ENCODE peak calls at places on chromosome 7, in six cellular contexts. One of them, this sample, is unnamed. For H3K4me1, the result is how much of the 10 kb centered on the place peaks cover.

GRCh38 chr7:136062625-136063336 is 85.6 kb upstream of the MTPN start:
- DNase-seq in Peyer's patch: no peak
- DNase-seq in GM23248: no peak
- DNase-seq in small intestine: no peak
- DNase-seq in adrenal gland: no peak
- DNase-seq in stomach: no peak
- DNase-seq in this sample: no peak

GRCh38 chr7:74307738-74308505 is 18.7 kb downstream of the CLIP2 start:
- DNase-seq in Peyer's patch: no peak
- DNase-seq in GM23248: no peak
- DNase-seq in small intestine: no peak
- DNase-seq in adrenal gland: no peak
- DNase-seq in stomach: peak
- DNase-seq in this sample: no peak

GRCh38 chr7:4249241-4249640 is 432.9 kb upstream of the FOXK1 start:
- DNase-seq in Peyer's patch: no peak
- DNase-seq in GM23248: no peak
- DNase-seq in small intestine: no peak
- DNase-seq in adrenal gland: no peak
- DNase-seq in stomach: no peak
- DNase-seq in this sample: peak

GRCh38 chr7:101714097-101714496 is 85.0 kb upstream of the MYL10 start:
- DNase-seq in Peyer's patch: no peak
- DNase-seq in GM23248: no peak
- DNase-seq in small intestine: no peak
- DNase-seq in adrenal gland: no peak
- DNase-seq in stomach: no peak
- DNase-seq in this sample: no peak

GRCh38 chr7:130491841-130492518 is at the start of gene MEST:
- DNase-seq in Peyer's patch: no peak
- DNase-seq in GM23248: peak
- DNase-seq in small intestine: no peak
- DNase-seq in adrenal gland: no peak
- DNase-seq in stomach: no peak
- DNase-seq in this sample: peak

GRCh38 chr7:74059681-74060588 is 23.7 kb upstream of the LIMK1 start:
- DNase-seq in Peyer's patch: peak
- DNase-seq in GM23248: no peak
- DNase-seq in small intestine: peak
- DNase-seq in adrenal gland: no peak
- DNase-seq in stomach: peak
- DNase-seq in this sample: no peak

GRCh38 chr7:2181077-2181854 is 51.5 kb downstream of the MAD1L1 start:
- DNase-seq in Peyer's patch: no peak
- DNase-seq in GM23248: peak
- DNase-seq in small intestine: no peak
- DNase-seq in adrenal gland: no peak
- DNase-seq in stomach: no peak
- DNase-seq in this sample: no peak

GRCh38 chr7:127715272-127715671 is 63.3 kb downstream of the SND1 start:
- DNase-seq in Peyer's patch: no peak
- DNase-seq in GM23248: no peak
- DNase-seq in small intestine: no peak
- DNase-seq in adrenal gland: no peak
- DNase-seq in stomach: no peak
- DNase-seq in this sample: no peak

GRCh38 chr7:96410440-96410839 is 88.5 kb upstream of the SLC25A13 start:
- DNase-seq in Peyer's patch: no peak
- DNase-seq in GM23248: no peak
- DNase-seq in small intestine: no peak
- DNase-seq in adrenal gland: no peak
- DNase-seq in stomach: no peak
- DNase-seq in this sample: no peak

DNA sequence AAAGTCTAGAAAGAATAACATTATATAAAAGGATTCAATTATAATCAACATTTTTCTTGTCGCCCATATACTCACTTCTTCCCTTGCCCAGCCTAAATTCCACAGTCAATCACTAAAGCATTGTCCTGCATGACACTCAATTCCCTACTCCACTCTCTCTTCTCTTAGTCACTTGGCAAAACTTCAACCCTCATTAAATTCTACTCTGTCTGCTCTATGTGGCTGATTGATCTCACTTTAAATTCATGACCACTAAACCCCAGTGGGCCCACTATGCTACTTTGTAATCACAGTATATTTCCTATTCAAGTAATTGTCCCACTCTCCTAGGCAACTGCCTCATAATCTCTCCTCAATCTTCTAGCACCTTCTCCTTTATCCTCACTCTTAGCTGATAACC is 54.1 kb downstream of the MTERF1 start:
- DNase-seq in Peyer's patch: no peak
- DNase-seq in GM23248: peak
- DNase-seq in small intestine: no peak
- DNase-seq in adrenal gland: no peak
- DNase-seq in stomach: no peak
- DNase-seq in this sample: no peak
- H3K4me3 ChIP-seq in Peyer's patch: no peak
- H3K4me3 ChIP-seq in GM23248: no peak
- H3K4me3 ChIP-seq in small intestine: no peak
- H3K4me3 ChIP-seq in adrenal gland: no peak
- H3K4me3 ChIP-seq in stomach: no peak
- H3K4me3 ChIP-seq in this sample: no peak

DNA sequence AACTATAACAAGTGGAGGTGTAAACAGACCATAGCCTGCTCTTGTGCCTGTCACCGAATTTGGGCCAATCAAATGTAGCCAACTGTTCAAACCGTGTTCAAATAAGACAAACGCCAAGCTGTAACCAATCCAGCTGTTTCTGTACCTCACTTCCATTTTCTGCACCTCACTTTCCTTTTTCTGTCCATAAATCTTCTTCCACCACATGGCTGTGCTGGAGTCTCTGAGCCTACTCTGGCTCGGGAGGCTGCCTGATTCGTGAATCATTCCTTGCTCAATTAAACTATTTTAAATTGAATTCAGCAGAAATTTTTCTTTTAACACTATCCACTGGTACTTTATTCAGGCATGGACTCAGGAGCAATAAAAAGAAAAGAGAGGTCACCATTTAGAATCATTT is 29.9 kb upstream of the COL1A2 start:
- DNase-seq in Peyer's patch: no peak
- DNase-seq in GM23248: peak
- DNase-seq in small intestine: no peak
- DNase-seq in adrenal gland: no peak
- DNase-seq in stomach: no peak
- DNase-seq in this sample: no peak
- H3K4me1 ChIP-seq in Peyer's patch: under half
- H3K4me1 ChIP-seq in GM23248: half or more
- H3K4me1 ChIP-seq in small intestine: under half
- H3K4me1 ChIP-seq in adrenal gland: under half
- H3K4me1 ChIP-seq in stomach: under half
- H3K4me1 ChIP-seq in this sample: under half

DNA sequence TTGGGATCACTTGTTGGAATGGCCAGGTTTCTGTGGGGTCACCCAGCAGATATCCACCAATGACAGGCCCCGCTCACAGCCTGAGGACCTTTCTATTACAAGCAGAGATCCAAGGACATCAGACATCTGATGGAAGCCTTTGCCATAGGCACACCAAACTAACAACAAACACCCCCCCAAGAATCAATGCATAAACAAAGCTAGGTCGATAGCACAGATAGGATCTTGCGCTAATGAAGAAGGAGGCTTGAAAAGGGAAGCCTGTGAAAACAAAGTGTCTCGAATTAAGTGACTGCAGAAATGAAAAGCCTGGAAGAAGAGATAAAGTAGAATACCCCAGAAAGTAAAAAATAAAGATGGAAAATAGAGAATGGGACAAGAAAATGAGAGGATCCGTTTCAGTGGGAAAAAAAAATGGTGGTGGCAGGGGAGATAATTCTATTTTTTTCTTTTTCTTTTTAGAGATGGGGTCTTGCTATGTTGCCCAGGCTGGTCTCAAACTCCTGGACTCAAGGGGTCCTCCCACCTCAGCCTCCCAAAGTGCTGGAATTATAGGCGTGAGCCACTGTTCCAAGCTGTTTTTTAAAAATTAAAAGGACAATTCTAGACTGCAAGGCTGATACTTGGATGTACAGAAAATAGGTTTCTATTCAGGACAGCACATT is 26.3 kb upstream of the SMURF1 start:
- DNase-seq in Peyer's patch: no peak
- DNase-seq in GM23248: no peak
- DNase-seq in small intestine: no peak
- DNase-seq in adrenal gland: no peak
- DNase-seq in stomach: no peak
- DNase-seq in this sample: no peak
- H3K4me3 ChIP-seq in Peyer's patch: no peak
- H3K4me3 ChIP-seq in GM23248: no peak
- H3K4me3 ChIP-seq in small intestine: no peak
- H3K4me3 ChIP-seq in adrenal gland: no peak
- H3K4me3 ChIP-seq in stomach: no peak
- H3K4me3 ChIP-seq in this sample: no peak

GRCh38 chr7:7922684-7923385 is 45.8 kb upstream of the GLCCI1 start:
- DNase-seq in Peyer's patch: no peak
- DNase-seq in GM23248: no peak
- DNase-seq in small intestine: peak
- DNase-seq in adrenal gland: no peak
- DNase-seq in stomach: no peak
- DNase-seq in this sample: no peak
- H3K4me1 ChIP-seq in Peyer's patch: under half
- H3K4me1 ChIP-seq in GM23248: under half
- H3K4me1 ChIP-seq in small intestine: under half
- H3K4me1 ChIP-seq in adrenal gland: under half
- H3K4me1 ChIP-seq in stomach: under half
- H3K4me1 ChIP-seq in this sample: under half

DNA sequence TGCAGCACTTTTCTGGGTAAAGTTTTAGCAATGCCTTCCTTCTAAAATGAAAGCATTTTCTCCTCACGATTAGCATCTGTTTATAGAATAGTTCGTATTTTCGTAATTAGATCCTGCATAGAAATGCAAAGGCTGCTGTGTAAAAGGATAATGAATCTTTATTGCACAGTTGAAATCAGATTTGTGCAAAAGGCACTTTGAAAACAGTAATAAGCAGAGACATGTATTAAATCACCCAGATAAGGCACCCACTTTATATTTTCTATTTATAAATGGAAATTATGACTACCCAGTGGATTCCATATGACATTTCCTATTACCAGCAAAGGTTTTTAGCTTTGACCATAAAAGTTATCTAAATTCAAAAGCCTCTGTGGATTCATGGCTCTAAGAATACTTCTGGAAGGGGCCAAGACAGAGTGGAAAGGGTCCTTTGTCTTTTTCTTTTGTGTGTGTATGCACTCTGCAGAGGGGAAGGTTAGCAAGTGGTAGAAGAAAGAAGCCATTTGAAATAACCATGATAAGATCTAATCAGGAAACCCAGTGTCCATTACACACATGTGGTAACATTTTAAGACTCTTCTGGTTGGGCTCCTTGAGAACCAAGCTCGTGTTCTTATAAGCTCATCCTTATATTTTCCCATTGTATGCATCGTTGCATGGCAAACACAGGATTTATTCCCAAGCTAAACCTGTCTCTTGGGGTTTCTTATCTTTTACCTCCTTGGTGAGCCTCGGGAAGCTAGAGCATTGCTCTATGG is 612.1 kb downstream of the AUTS2 start:
- DNase-seq in Peyer's patch: no peak
- DNase-seq in GM23248: no peak
- DNase-seq in small intestine: no peak
- DNase-seq in adrenal gland: no peak
- DNase-seq in stomach: no peak
- DNase-seq in this sample: no peak
- H3K4me3 ChIP-seq in Peyer's patch: no peak
- H3K4me3 ChIP-seq in GM23248: no peak
- H3K4me3 ChIP-seq in small intestine: no peak
- H3K4me3 ChIP-seq in adrenal gland: no peak
- H3K4me3 ChIP-seq in stomach: no peak
- H3K4me3 ChIP-seq in this sample: no peak

GRCh38 chr7:50711271-50712175 is 71.2 kb downstream of the GRB10 start:
- DNase-seq in Peyer's patch: no peak
- DNase-seq in GM23248: peak
- DNase-seq in small intestine: no peak
- DNase-seq in adrenal gland: peak
- DNase-seq in stomach: no peak
- DNase-seq in this sample: no peak
- H3K4me1 ChIP-seq in Peyer's patch: under half
- H3K4me1 ChIP-seq in GM23248: under half
- H3K4me1 ChIP-seq in small intestine: under half
- H3K4me1 ChIP-seq in adrenal gland: under half
- H3K4me1 ChIP-seq in stomach: half or more
- H3K4me1 ChIP-seq in this sample: under half

GRCh38 chr7:155363852-155364600 is 66.3 kb downstream of the INSIG1 start:
- DNase-seq in Peyer's patch: no peak
- DNase-seq in GM23248: no peak
- DNase-seq in small intestine: peak
- DNase-seq in adrenal gland: no peak
- DNase-seq in stomach: no peak
- DNase-seq in this sample: peak
- H3K4me3 ChIP-seq in Peyer's patch: no peak
- H3K4me3 ChIP-seq in GM23248: no peak
- H3K4me3 ChIP-seq in small intestine: no peak
- H3K4me3 ChIP-seq in adrenal gland: no peak
- H3K4me3 ChIP-seq in stomach: no peak
- H3K4me3 ChIP-seq in this sample: no peak